ENCODE peak calls at places on chromosomes 3 and 15, in eight cellular contexts. J is AG10803, N is occipital lobe, K is GOT3, E is NCI-H69, L is HFFc6, M is GM10248, T is COR-L47. F is an unnamed sample.

GRCh38 chr15:36156855-36157521 is 422.4 kb upstream of the CDIN1 start:
- DNase-seq in K (no peak), N (no peak), J (peak), T (no peak), M (no peak), L (peak), E (no peak), F (no peak)

GRCh38 chr15:40291088-40291574 is 8.3 kb upstream of the ANKRD63 start:
- DNase-seq in N (no peak), T (peak), E (peak), J (peak), L (peak), K (peak), M (no peak), F (no peak)

GRCh38 chr3:125148836-125149235 is 63.7 kb downstream of the SLC12A8 start:
- DNase-seq in K (no peak), N (no peak), J (peak), M (peak), T (no peak), E (no peak), L (no peak), F (peak)

GRCh38 chr3:133451309-133451708 is 51.5 kb downstream of the BFSP2 start:
- DNase-seq in L (no peak), J (no peak), K (no peak), N (no peak), M (no peak), T (no peak), E (no peak), F (peak)

GRCh38 chr15:35444557-35445204 is 101.3 kb downstream of the DPH6 start:
- DNase-seq in M (peak), J (peak), E (peak), N (no peak), L (peak), K (no peak), T (peak), F (peak)

GRCh38 chr3:112097378-112097777 is 11.2 kb downstream of the C3orf52 start:
- DNase-seq in T (peak), E (peak), J (peak), N (no peak), K (no peak), M (no peak), L (peak), F (no peak)

GRCh38 chr3:12946661-12947316 is 105.4 kb upstream of the RPL32 start:
- DNase-seq in E (no peak), M (no peak), N (no peak), J (peak), L (peak), K (no peak), T (no peak), F (no peak)

GRCh38 chr15:99441871-99442267 is 123.9 kb upstream of the MEF2A start:
- DNase-seq in N (no peak), E (peak), K (no peak), J (no peak), T (no peak), L (no peak), M (peak), F (no peak)

GRCh38 chr3:67357610-67358458 is 296.6 kb downstream of the SUCLG2 start:
- DNase-seq in N (no peak), K (no peak), L (peak), T (peak), M (peak), E (peak), J (peak), F (peak)

GRCh38 chr3:23002846-23003800 is 200.0 kb upstream of the UBE2E2 start:
- DNase-seq in M (no peak), K (no peak), E (peak), L (no peak), N (no peak), J (no peak), T (peak), F (peak)

GRCh38 chr15:26355671-26356070 is 417.2 kb downstream of the GABRB3 start:
- DNase-seq in N (no peak), K (no peak), L (no peak), E (peak), T (peak), M (no peak), J (no peak), F (no peak)

GRCh38 chr15:62391565-62392262 is 226.6 kb upstream of the C2CD4B start:
- DNase-seq in M (peak), J (peak), N (no peak), T (no peak), K (no peak), E (peak), L (peak), F (no peak)

GRCh38 chr3:38651153-38651789 is 1.8 kb upstream of the SCN5A start:
- DNase-seq in N (no peak), M (peak), K (no peak), J (peak), E (peak), L (peak), T (peak), F (peak)

GRCh38 chr3:52317178-52317577 is 1.1 kb downstream of the DNAH1 start:
- DNase-seq in M (no peak), E (no peak), T (no peak), J (no peak), K (no peak), L (no peak), N (no peak), F (no peak)

GRCh38 chr3:59575113-59576001 is 525.5 kb upstream of the CFAP20DC start:
- DNase-seq in L (peak), M (peak), T (peak), N (peak), J (peak), K (no peak), E (peak), F (peak)

GRCh38 chr3:11230125-11230524 is 42.1 kb upstream of the ATG7 start:
- DNase-seq in T (no peak), M (no peak), K (no peak), E (no peak), N (no peak), J (peak), L (no peak), F (no peak)

GRCh38 chr3:126112531-126113237 is 28.8 kb upstream of the SLC41A3 start:
- DNase-seq in L (no peak), T (no peak), E (no peak), K (no peak), J (no peak), M (no peak), N (no peak), F (no peak)

GRCh38 chr3:4162132-4162531 is 141.0 kb upstream of the SETMAR start:
- DNase-seq in J (no peak), K (no peak), T (no peak), M (no peak), N (no peak), L (no peak), E (no peak), F (no peak)

GRCh38 chr3:38396861-38397260 is 50.3 kb downstream of the XYLB start:
- DNase-seq in J (no peak), M (no peak), L (no peak), N (no peak), T (no peak), E (no peak), K (no peak), F (no peak)

GRCh38 chr3:160395297-160395696 is 3.7 kb downstream of the IFT80 start:
- DNase-seq in J (peak), M (no peak), E (peak), T (no peak), K (no peak), L (peak), N (no peak), F (no peak)

GRCh38 chr3:46811615-46812236 is 51.5 kb downstream of the MYL3 start:
- DNase-seq in K (no peak), T (no peak), J (no peak), M (no peak), E (no peak), N (no peak), L (no peak), F (no peak)

GRCh38 chr15:24292837-24293236 is 382.7 kb upstream of the NPAP1 start:
- DNase-seq in J (no peak), T (no peak), E (no peak), K (no peak), L (no peak), N (no peak), M (no peak), F (no peak)

GRCh38 chr3:184211718-184212117 is 17.7 kb upstream of the VWA5B2 start:
- DNase-seq in J (no peak), M (no peak), N (no peak), T (no peak), L (no peak), E (no peak), K (no peak), F (no peak)